ENCODE peak calls at places on chromosomes 2 and 18, in seven cellular contexts. One of them, this sample, is unnamed.
A peak's percentile ranks its signal among the peaks of the same experiment; 100 is the strongest.

GRCh38 chr18:27447930-27448329 is 262.8 kb upstream of the CHST9 start:
- DNase-seq in tibial nerve: no peak
- DNase-seq in ovary: no peak
- DNase-seq in Peyer's patch: no peak
- DNase-seq in heart right ventricle: no peak
- DNase-seq in H9: no peak
- DNase-seq in kidney: no peak
- DNase-seq in this sample: no peak

GRCh38 chr2:214005337-214005736 is 405.5 kb upstream of the VWC2L start:
- DNase-seq in Peyer's patch: no peak
- DNase-seq in H9: no peak
- DNase-seq in tibial nerve: no peak
- DNase-seq in heart right ventricle: no peak
- DNase-seq in ovary: no peak
- DNase-seq in kidney: no peak
- DNase-seq in this sample: no peak

GRCh38 chr2:172442072-172442895 is 14.9 kb downstream of the ITGA6 start:
- DNase-seq in kidney: peak; percentile 87
- DNase-seq in H9: peak; percentile 50
- DNase-seq in tibial nerve: no peak
- DNase-seq in heart right ventricle: no peak
- DNase-seq in Peyer's patch: no peak
- DNase-seq in ovary: no peak
- DNase-seq in this sample: no peak

GRCh38 chr18:36561046-36561445 is 263.5 kb downstream of the FHOD3 start:
- DNase-seq in kidney: no peak
- DNase-seq in tibial nerve: no peak
- DNase-seq in heart right ventricle: no peak
- DNase-seq in H9: no peak
- DNase-seq in ovary: no peak
- DNase-seq in Peyer's patch: no peak
- DNase-seq in this sample: no peak

GRCh38 chr2:3738454-3738853 is 35.1 kb downstream of the DCDC2C start:
- DNase-seq in kidney: no peak
- DNase-seq in ovary: no peak
- DNase-seq in tibial nerve: no peak
- DNase-seq in H9: peak; percentile 50
- DNase-seq in heart right ventricle: no peak
- DNase-seq in Peyer's patch: no peak
- DNase-seq in this sample: no peak

GRCh38 chr2:176188969-176189665 is 649 bp downstream of the HOXD1 start:
- DNase-seq in H9: peak; percentile 54
- DNase-seq in heart right ventricle: no peak
- DNase-seq in ovary: peak; percentile 47
- DNase-seq in kidney: peak; percentile 82
- DNase-seq in Peyer's patch: no peak
- DNase-seq in tibial nerve: no peak
- DNase-seq in this sample: peak; percentile 37

GRCh38 chr18:23964282-23965238 is 50.0 kb upstream of the TTC39C start:
- DNase-seq in tibial nerve: no peak
- DNase-seq in kidney: no peak
- DNase-seq in ovary: no peak
- DNase-seq in heart right ventricle: no peak
- DNase-seq in H9: no peak
- DNase-seq in Peyer's patch: peak; percentile 56
- DNase-seq in this sample: no peak

GRCh38 chr2:209431701-209432100 is 7.9 kb downstream of the MAP2 start:
- DNase-seq in Peyer's patch: no peak
- DNase-seq in kidney: no peak
- DNase-seq in ovary: no peak
- DNase-seq in heart right ventricle: no peak
- DNase-seq in H9: no peak
- DNase-seq in tibial nerve: no peak
- DNase-seq in this sample: no peak

GRCh38 chr2:171149986-171150693 is 10.6 kb downstream of the TLK1 start:
- DNase-seq in Peyer's patch: no peak
- DNase-seq in kidney: no peak
- DNase-seq in ovary: no peak
- DNase-seq in heart right ventricle: no peak
- DNase-seq in tibial nerve: no peak
- DNase-seq in H9: no peak
- DNase-seq in this sample: no peak

GRCh38 chr2:33134764-33135560 is 188.2 kb downstream of the LTBP1 start:
- DNase-seq in tibial nerve: no peak
- DNase-seq in Peyer's patch: no peak
- DNase-seq in H9: no peak
- DNase-seq in kidney: no peak
- DNase-seq in ovary: peak; percentile 49
- DNase-seq in heart right ventricle: no peak
- DNase-seq in this sample: no peak

GRCh38 chr2:98908909-98909308 is 27.1 kb downstream of the CRACDL start:
- DNase-seq in kidney: no peak
- DNase-seq in Peyer's patch: no peak
- DNase-seq in H9: no peak
- DNase-seq in heart right ventricle: no peak
- DNase-seq in tibial nerve: no peak
- DNase-seq in ovary: no peak
- DNase-seq in this sample: peak; percentile 11

DNA sequence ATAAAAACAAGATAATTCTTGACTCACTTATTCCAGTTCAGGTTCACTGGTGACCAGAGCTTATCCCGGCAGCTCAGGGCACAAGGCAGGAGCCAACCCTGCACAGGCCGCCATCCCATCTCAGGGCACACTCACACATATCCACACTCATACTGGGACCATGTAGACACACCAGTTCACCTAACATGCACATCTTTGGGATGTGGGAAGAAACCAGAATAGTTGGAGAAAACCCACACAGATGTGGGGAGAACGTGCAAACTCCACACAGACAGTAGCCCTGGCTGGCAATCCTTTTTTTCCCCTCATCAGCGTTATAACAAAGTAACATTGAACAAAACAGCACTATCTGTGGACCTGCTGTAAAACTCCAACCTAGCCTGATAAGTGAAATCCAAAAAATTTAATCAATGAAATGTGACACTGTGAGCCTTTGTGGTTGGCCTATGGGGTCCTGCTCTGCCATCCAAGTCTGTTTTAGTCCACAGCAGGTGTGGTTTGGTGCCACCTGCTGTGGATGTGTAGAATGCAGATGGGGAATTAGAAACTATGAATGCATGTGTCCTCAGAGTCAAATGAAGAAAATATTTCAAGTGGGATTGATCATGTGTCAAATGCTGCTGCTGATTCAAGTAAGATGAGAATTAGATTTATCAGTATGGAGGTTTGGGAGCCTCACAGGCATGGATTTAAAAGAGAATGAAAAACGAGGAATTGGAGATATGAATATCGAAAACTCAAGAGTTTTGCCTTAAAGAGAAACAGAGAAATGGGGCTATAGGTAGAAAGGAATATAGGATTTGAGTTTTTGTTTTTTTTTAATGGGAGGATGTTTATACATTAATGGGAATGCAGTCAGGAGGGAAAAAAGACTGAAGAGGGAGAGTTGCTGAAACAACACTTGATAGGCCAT is 47.0 kb downstream of the UGP2 start:
- DNase-seq in Peyer's patch: peak; percentile 21
- DNase-seq in H9: peak; percentile 40
- DNase-seq in heart right ventricle: no peak
- DNase-seq in ovary: peak; percentile 40
- DNase-seq in kidney: no peak
- DNase-seq in tibial nerve: no peak
- DNase-seq in this sample: no peak
- H3K4me1 ChIP-seq in Peyer's patch: no peaks in the 10 kb centered on the region
- H3K4me1 ChIP-seq in H9: peaks cover 5% of the 10 kb centered on the region
- H3K4me1 ChIP-seq in heart right ventricle: peaks cover 18% of the 10 kb centered on the region
- H3K4me1 ChIP-seq in ovary: peaks cover 2% of the 10 kb centered on the region
- H3K4me1 ChIP-seq in kidney: no peaks in the 10 kb centered on the region
- H3K4me1 ChIP-seq in tibial nerve: peaks cover 7% of the 10 kb centered on the region
- H3K4me1 ChIP-seq in this sample: no peaks in the 10 kb centered on the region

DNA sequence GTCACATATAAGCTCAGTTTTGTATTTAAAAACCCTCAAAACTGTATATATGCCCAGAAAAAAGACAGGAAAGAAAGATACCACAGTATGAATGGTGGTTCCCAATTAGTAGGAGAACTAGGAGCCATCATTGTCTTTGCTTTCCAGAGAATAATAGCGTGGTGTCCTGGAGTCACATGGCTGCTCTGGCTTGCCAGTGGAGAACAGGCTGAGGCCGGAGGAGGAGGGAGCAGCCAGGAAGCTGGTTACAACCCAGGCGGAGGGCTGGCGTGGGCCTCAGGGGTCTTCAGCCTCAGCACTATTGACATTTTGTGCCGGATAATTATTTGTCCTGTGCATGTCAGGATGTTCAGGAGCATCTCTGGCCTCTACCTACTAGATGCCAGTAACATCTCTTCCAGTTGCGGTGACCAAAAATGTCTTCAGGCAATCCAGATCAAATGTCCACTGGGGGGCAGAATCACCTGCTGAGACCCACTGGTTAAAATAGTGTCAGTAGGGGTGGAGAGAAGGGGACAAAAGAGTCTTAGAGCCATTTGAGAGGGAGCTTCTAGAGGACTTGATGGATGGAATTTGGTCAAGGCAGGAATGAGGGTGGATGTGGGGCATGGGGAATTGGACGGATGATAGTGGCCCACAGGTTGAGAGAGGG is 144.8 kb downstream of the AGAP1 start:
- DNase-seq in tibial nerve: no peak
- DNase-seq in Peyer's patch: no peak
- DNase-seq in H9: no peak
- DNase-seq in heart right ventricle: no peak
- DNase-seq in kidney: no peak
- DNase-seq in ovary: no peak
- DNase-seq in this sample: no peak
- H3K4me1 ChIP-seq in tibial nerve: peaks cover 34% of the 10 kb centered on the region
- H3K4me1 ChIP-seq in Peyer's patch: no peaks in the 10 kb centered on the region
- H3K4me1 ChIP-seq in H9: peaks cover 20% of the 10 kb centered on the region
- H3K4me1 ChIP-seq in heart right ventricle: peaks cover 52% of the 10 kb centered on the region
- H3K4me1 ChIP-seq in kidney: peaks cover 2% of the 10 kb centered on the region
- H3K4me1 ChIP-seq in ovary: peaks cover 6% of the 10 kb centered on the region
- H3K4me1 ChIP-seq in this sample: peaks cover 16% of the 10 kb centered on the region

DNA sequence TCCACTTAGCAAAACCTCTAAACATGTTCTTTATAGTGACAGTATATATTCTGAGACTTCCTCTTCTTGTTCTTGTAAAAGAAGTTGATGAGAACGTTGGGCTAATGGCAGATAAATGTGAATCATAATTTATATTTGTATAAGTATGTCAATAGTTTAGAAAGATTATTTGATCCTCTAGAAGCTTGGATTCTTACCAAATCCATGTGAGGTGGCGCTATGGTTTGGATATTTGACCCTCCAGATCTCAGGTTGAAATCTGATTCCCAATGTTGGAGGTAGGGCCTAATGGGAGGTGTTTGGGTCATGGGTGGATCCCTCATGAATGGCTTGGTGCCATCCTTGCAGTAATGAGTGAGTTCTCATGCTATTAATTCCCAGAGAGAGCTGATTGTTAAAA is 29.8 kb upstream of the SCN1A start:
- DNase-seq in ovary: no peak
- DNase-seq in kidney: no peak
- DNase-seq in Peyer's patch: no peak
- DNase-seq in heart right ventricle: no peak
- DNase-seq in tibial nerve: no peak
- DNase-seq in H9: no peak
- DNase-seq in this sample: no peak
- H3K4me1 ChIP-seq in ovary: no peaks in the 10 kb centered on the region
- H3K4me1 ChIP-seq in kidney: no peaks in the 10 kb centered on the region
- H3K4me1 ChIP-seq in Peyer's patch: no peaks in the 10 kb centered on the region
- H3K4me1 ChIP-seq in heart right ventricle: no peaks in the 10 kb centered on the region
- H3K4me1 ChIP-seq in tibial nerve: no peaks in the 10 kb centered on the region
- H3K4me1 ChIP-seq in H9: no peaks in the 10 kb centered on the region
- H3K4me1 ChIP-seq in this sample: no peaks in the 10 kb centered on the region

GRCh38 chr2:207945201-207945600 is 80.1 kb downstream of the PLEKHM3 start:
- DNase-seq in H9: no peak
- DNase-seq in ovary: no peak
- DNase-seq in kidney: no peak
- DNase-seq in Peyer's patch: no peak
- DNase-seq in heart right ventricle: no peak
- DNase-seq in tibial nerve: no peak
- DNase-seq in this sample: no peak
- H3K4me1 ChIP-seq in H9: peaks cover 3% of the 10 kb centered on the region
- H3K4me1 ChIP-seq in ovary: peaks cover 2% of the 10 kb centered on the region
- H3K4me1 ChIP-seq in kidney: no peaks in the 10 kb centered on the region
- H3K4me1 ChIP-seq in Peyer's patch: no peaks in the 10 kb centered on the region
- H3K4me1 ChIP-seq in heart right ventricle: peaks cover 26% of the 10 kb centered on the region
- H3K4me1 ChIP-seq in tibial nerve: no peaks in the 10 kb centered on the region
- H3K4me1 ChIP-seq in this sample: no peaks in the 10 kb centered on the region

DNA sequence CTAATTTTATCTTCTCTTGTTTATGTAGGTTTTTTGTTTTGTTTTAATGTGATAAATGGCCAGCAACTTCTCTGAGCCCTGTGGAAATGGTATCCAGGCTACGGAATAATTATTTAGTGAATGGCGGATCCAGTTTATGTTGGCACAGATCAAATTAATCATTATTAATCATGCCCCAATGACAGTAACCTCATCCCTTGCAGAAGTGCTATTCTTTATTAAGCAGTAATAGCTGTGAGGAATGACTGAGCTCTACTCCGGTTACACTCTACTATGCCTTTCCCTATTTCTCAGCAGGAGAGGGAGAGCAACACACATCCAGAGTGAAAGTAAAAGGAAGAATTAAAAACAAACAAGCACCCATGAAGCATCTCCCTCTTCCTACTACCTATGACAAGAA is 84.8 kb downstream of the SETBP1 start:
- DNase-seq in tibial nerve: no peak
- DNase-seq in kidney: no peak
- DNase-seq in heart right ventricle: no peak
- DNase-seq in H9: no peak
- DNase-seq in ovary: no peak
- DNase-seq in Peyer's patch: no peak
- DNase-seq in this sample: no peak
- H3K4me1 ChIP-seq in tibial nerve: peaks cover 14% of the 10 kb centered on the region
- H3K4me1 ChIP-seq in kidney: peaks cover 10% of the 10 kb centered on the region
- H3K4me1 ChIP-seq in heart right ventricle: peaks cover 39% of the 10 kb centered on the region
- H3K4me1 ChIP-seq in H9: peaks cover 3% of the 10 kb centered on the region
- H3K4me1 ChIP-seq in ovary: peaks cover 14% of the 10 kb centered on the region
- H3K4me1 ChIP-seq in Peyer's patch: no peaks in the 10 kb centered on the region
- H3K4me1 ChIP-seq in this sample: peaks cover 4% of the 10 kb centered on the region

DNA sequence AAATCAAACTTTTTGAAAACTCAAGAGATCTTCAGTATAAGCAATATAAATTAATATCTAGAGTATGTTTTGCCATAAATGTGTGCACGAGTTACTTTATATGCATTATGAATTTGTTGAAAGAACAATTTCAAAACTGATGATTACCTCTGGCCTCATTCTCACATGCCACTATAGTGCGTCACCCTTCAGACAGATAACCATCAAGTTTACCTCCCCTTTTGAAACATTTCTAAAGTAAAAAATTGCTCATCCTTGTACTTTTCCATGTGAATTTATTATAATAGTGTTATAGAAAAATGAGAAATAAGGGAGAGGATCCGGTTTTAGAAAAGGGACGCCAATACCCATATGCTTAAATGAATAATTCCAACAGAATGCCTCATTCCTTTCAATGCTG is 38.3 kb downstream of the ZEB2 start:
- DNase-seq in Peyer's patch: no peak
- DNase-seq in tibial nerve: no peak
- DNase-seq in heart right ventricle: no peak
- DNase-seq in ovary: no peak
- DNase-seq in kidney: no peak
- DNase-seq in H9: no peak
- DNase-seq in this sample: no peak
- H3K4me1 ChIP-seq in Peyer's patch: no peaks in the 10 kb centered on the region
- H3K4me1 ChIP-seq in tibial nerve: peaks cover 29% of the 10 kb centered on the region
- H3K4me1 ChIP-seq in heart right ventricle: peaks cover 86% of the 10 kb centered on the region
- H3K4me1 ChIP-seq in ovary: peaks cover 19% of the 10 kb centered on the region
- H3K4me1 ChIP-seq in kidney: peaks cover 7% of the 10 kb centered on the region
- H3K4me1 ChIP-seq in H9: peaks cover 7% of the 10 kb centered on the region
- H3K4me1 ChIP-seq in this sample: peaks cover 28% of the 10 kb centered on the region

GRCh38 chr2:218369374-218369773 is 12.7 kb upstream of the SLC11A1 start:
- DNase-seq in Peyer's patch: no peak
- DNase-seq in kidney: peak; percentile 22
- DNase-seq in ovary: no peak
- DNase-seq in heart right ventricle: no peak
- DNase-seq in H9: no peak
- DNase-seq in tibial nerve: no peak
- DNase-seq in this sample: no peak
- H3K4me1 ChIP-seq in Peyer's patch: no peaks in the 10 kb centered on the region
- H3K4me1 ChIP-seq in kidney: peaks cover 8% of the 10 kb centered on the region
- H3K4me1 ChIP-seq in ovary: peaks cover 4% of the 10 kb centered on the region
- H3K4me1 ChIP-seq in heart right ventricle: peaks cover 22% of the 10 kb centered on the region
- H3K4me1 ChIP-seq in H9: no peaks in the 10 kb centered on the region
- H3K4me1 ChIP-seq in tibial nerve: no peaks in the 10 kb centered on the region
- H3K4me1 ChIP-seq in this sample: peaks cover 10% of the 10 kb centered on the region

This sample was measured in lung.